ENCODE peak calls at places on chromosomes 7 and 10, in five cellular contexts. H is NCI-H1417; I is natural killer cell; M is stimulated activated CD4-positive, alpha-beta T cell treated with anti-CD3 and anti-CD28 coated beads, Interleukin-15, amount 100 ng/mL, for 24 hours; X is neuronal stem cell. G is an unnamed sample.

GRCh38 chr7:30469303-30469702 is 9.3 kb downstream of the NOD1 start:
- DNase-seq in H (no peak), I (no peak), M (no peak), X (peak), G (peak)

GRCh38 chr7:142568430-142569097 is 180.7 kb upstream of the PRSS1 start:
- DNase-seq in H (no peak), I (no peak), M (no peak), X (no peak), G (no peak)

GRCh38 chr7:25647872-25648271 is 419.6 kb upstream of the NPVF start:
- DNase-seq in H (no peak), I (no peak), M (no peak), X (no peak), G (no peak)

GRCh38 chr7:112701456-112701855 is 88.7 kb downstream of the TMEM168 start:
- DNase-seq in H (no peak), I (no peak), M (no peak), X (no peak), G (no peak)

GRCh38 chr10:114653926-114654325 is 4.1 kb downstream of the ABLIM1 start:
- DNase-seq in H (no peak), I (no peak), M (no peak), X (no peak), G (no peak)

GRCh38 chr7:158284617-158285382 is 302.8 kb downstream of the PTPRN2 start:
- DNase-seq in H (no peak), I (no peak), M (no peak), X (no peak), G (no peak)

GRCh38 chr10:6053816-6054581 is 8.2 kb downstream of the IL2RA start:
- DNase-seq in H (no peak), I (no peak), M (peak), X (no peak), G (peak)

GRCh38 chr10:63977329-63977923 is 456.2 kb downstream of the REEP3 start:
- DNase-seq in H (peak), I (no peak), M (peak), X (peak), G (no peak)

GRCh38 chr10:90136731-90137316 is 435.4 kb downstream of the KIF20B start:
- DNase-seq in H (no peak), I (no peak), M (no peak), X (peak), G (no peak)

GRCh38 chr7:81294897-81295515 is 376.2 kb upstream of the SEMA3C start:
- DNase-seq in H (no peak), I (no peak), M (no peak), X (no peak), G (no peak)

GRCh38 chr10:133079836-133080682 is 7.7 kb upstream of the ADGRA1 start:
- DNase-seq in H (no peak), I (no peak), M (no peak), X (peak), G (no peak)

GRCh38 chr10:133100706-133101463 is 13.2 kb downstream of the ADGRA1 start:
- DNase-seq in H (peak), I (no peak), M (peak), X (peak), G (no peak)

GRCh38 chr10:51073461-51074237 is 638 bp upstream of the PRKG1 start:
- DNase-seq in H (no peak), I (no peak), M (peak), X (peak), G (no peak)

GRCh38 chr10:128066954-128067382 is 59.3 kb downstream of the MKI67 start:
- DNase-seq in H (no peak), I (peak), M (no peak), X (no peak), G (no peak)

GRCh38 chr10:24962998-24963397 is 10.6 kb upstream of the PRTFDC1 start:
- DNase-seq in H (no peak), I (no peak), M (peak), X (no peak), G (no peak)

GRCh38 chr10:88521806-88522205 is 61.3 kb downstream of the RNLS start:
- DNase-seq in H (no peak), I (no peak), M (no peak), X (no peak), G (no peak)

GRCh38 chr7:135716677-135717238 is 11.2 kb downstream of the SLC13A4 start:
- DNase-seq in H (no peak), I (no peak), M (no peak), X (no peak), G (no peak)

GRCh38 chr7:37411444-37412034 is 37.1 kb downstream of the ELMO1 start:
- DNase-seq in H (no peak), I (no peak), M (peak), X (no peak), G (no peak)

GRCh38 chr7:142583424-142583823 is 165.8 kb upstream of the PRSS1 start:
- DNase-seq in H (no peak), I (no peak), M (peak), X (no peak), G (no peak)

GRCh38 chr10:15262036-15262713 is 93.7 kb upstream of the NMT2 start:
- DNase-seq in H (no peak), I (no peak), M (no peak), X (no peak), G (no peak)

GRCh38 chr7:147909712-147910111 is 680.9 kb upstream of the C7orf33 start:
- DNase-seq in H (no peak), I (no peak), M (no peak), X (no peak), G (no peak)

GRCh38 chr7:112202819-112203218 is 3.4 kb downstream of the DOCK4 start:
- DNase-seq in H (peak), I (no peak), M (peak), X (no peak), G (peak)

GRCh38 chr7:122412886-122413285 is 108.3 kb upstream of the FEZF1 start:
- DNase-seq in H (no peak), I (no peak), M (no peak), X (no peak), G (no peak)

GRCh38 chr10:118635674-118636402 is 40.4 kb upstream of the PRLHR start:
- DNase-seq in H (no peak), I (no peak), M (no peak), X (no peak), G (no peak)

GRCh38 chr10:58712136-58712535 is 199.5 kb downstream of the BICC1 start:
- DNase-seq in H (no peak), I (no peak), M (no peak), X (no peak), G (no peak)

GRCh38 chr10:43958071-43958432 is 309.4 kb upstream of the ZNF32 start:
- DNase-seq in H (no peak), I (no peak), M (no peak), X (no peak), G (no peak)

GRCh38 chr10:109993551-109993950 is 14.2 kb upstream of the ADD3 start:
- DNase-seq in H (no peak), I (no peak), M (no peak), X (no peak), G (no peak)

GRCh38 chr7:98659746-98660145 is 42.7 kb downstream of the NPTX2 start:
- DNase-seq in H (no peak), I (no peak), M (no peak), X (no peak), G (no peak)

GRCh38 chr10:58367049-58367448 is 18.2 kb upstream of the TFAM start:
- DNase-seq in H (no peak), I (no peak), M (no peak), X (no peak), G (no peak)

GRCh38 chr10:61262486-61263261 is 190.5 kb downstream of the TMEM26 start:
- DNase-seq in H (no peak), I (no peak), M (no peak), X (no peak), G (no peak)

GRCh38 chr10:108452483-108453060 is 1288.1 kb upstream of the SORCS1 start:
- DNase-seq in H (no peak), I (no peak), M (no peak), X (no peak), G (no peak)